ENCODE peak calls at places on chromosomes 4 and X, in four cellular contexts. L is adrenal gland, M is HepG2, O is uterus. R is an unnamed sample.

GRCh38 chr4:27716693-27717505 is 856.3 kb downstream of the STIM2 start:
- DNase-seq in O (no peak), M (no peak), L (no peak), R (no peak)

GRCh38 chr4:48315728-48316630 is 25.4 kb upstream of the SLAIN2 start:
- DNase-seq in O (no peak), M (peak; percentile 54), L (no peak), R (no peak)

GRCh38 chrX:154409222-154409871 is at the start of gene DNASE1L1:
- DNase-seq in O (peak; percentile 79), L (peak; percentile 79), M (peak; percentile 83), R (peak; percentile 72)

GRCh38 chr4:173214661-173215060 is 46.0 kb downstream of the GALNT7 start:
- DNase-seq in L (no peak), O (no peak), M (no peak), R (no peak)

GRCh38 chrX:97538745-97539144 is 655.0 kb downstream of the RPA4 start:
- DNase-seq in M (no peak), O (no peak), L (no peak), R (no peak)

GRCh38 chr4:95552942-95553550 is 4.3 kb upstream of the UNC5C start:
- DNase-seq in M (no peak), O (no peak), L (no peak), R (no peak)

GRCh38 chr4:182213024-182213423 is 30.2 kb upstream of the TENM3 start:
- DNase-seq in L (no peak), O (no peak), M (no peak), R (no peak)

GRCh38 chr4:25001499-25001898 is 29.2 kb downstream of the LGI2 start:
- DNase-seq in L (no peak), M (no peak), O (no peak), R (no peak)

GRCh38 chr4:53781614-53782467 is 190.6 kb upstream of the LNX1 start:
- DNase-seq in O (no peak), L (no peak), M (peak; percentile 66), R (no peak)

GRCh38 chr4:17066972-17067371 is 168.5 kb upstream of the LDB2 start:
- DNase-seq in L (peak; percentile 19), M (no peak), O (peak; percentile 33), R (no peak)

GRCh38 chrX:46333550-46333949 is 211.7 kb downstream of the ZNF674 start:
- DNase-seq in O (no peak), L (no peak), M (no peak), R (no peak)

GRCh38 chr4:81164623-81165416 is 50.2 kb downstream of the PRKG2 start:
- DNase-seq in L (no peak), M (peak; percentile 40), O (no peak), R (no peak)

GRCh38 chrX:87425618-87426017 is 92.0 kb upstream of the KLHL4 start:
- DNase-seq in M (no peak), L (no peak), O (no peak), R (no peak)

GRCh38 chr4:185591679-185592141 is 56.4 kb upstream of the PDLIM3 start:
- DNase-seq in M (peak; percentile 75), L (peak; percentile 53), O (no peak), R (no peak)

GRCh38 chrX:40845331-40845911 is 110.1 kb upstream of the MED14 start:
- DNase-seq in M (peak; percentile 6), O (peak; percentile 29), L (no peak), R (no peak)

GRCh38 chr4:10089346-10089745 is 27.3 kb downstream of the WDR1 start:
- DNase-seq in L (no peak), M (peak; percentile 7), O (no peak), R (peak; percentile 35)

GRCh38 chr4:140309124-140309870 is 64.1 kb upstream of the SCOC start:
- DNase-seq in L (peak; percentile 3), O (no peak), M (no peak), R (no peak)

GRCh38 chr4:1992468-1993168 is 16.2 kb downstream of the NELFA start:
- DNase-seq in M (no peak), O (no peak), L (no peak), R (no peak)

GRCh38 chr4:108118505-108118904 is 50.2 kb downstream of the LEF1 start:
- DNase-seq in M (peak; percentile 43), L (no peak), O (no peak), R (no peak)

GRCh38 chr4:89023140-89023539 is 33.8 kb downstream of the FAM13A start:
- DNase-seq in O (no peak), M (no peak), L (no peak), R (no peak)

GRCh38 chrX:134622056-134622812 is 36.0 kb downstream of the PLAC1 start:
- DNase-seq in L (no peak), M (no peak), O (no peak), R (no peak)

GRCh38 chr4:88689877-88690276 is 7.8 kb downstream of the NAP1L5 start:
- DNase-seq in M (no peak), O (no peak), L (no peak), R (no peak)

GRCh38 chrX:133561251-133561650 is 146.0 kb upstream of the GPC4 start:
- DNase-seq in O (no peak), L (no peak), M (no peak), R (no peak)

GRCh38 chr4:25351777-25352421 is 25.2 kb upstream of the ANAPC4 start:
- DNase-seq in M (no peak), L (no peak), O (no peak), R (no peak)

GRCh38 chr4:87423313-87424031 is 1.1 kb downstream of the NUDT9 start:
- DNase-seq in O (no peak), M (no peak), L (peak; percentile 26), R (no peak)

GRCh38 chrX:17397074-17397473 is 22.1 kb downstream of the NHS start:
- DNase-seq in M (no peak), L (no peak), O (no peak), R (no peak)

GRCh38 chrX:67720344-67720743 is 176.5 kb downstream of the AR start:
- DNase-seq in O (peak; percentile 37), L (no peak), M (no peak), R (no peak)

GRCh38 chr4:4837921-4838601 is 21.4 kb upstream of the MSX1 start:
- DNase-seq in O (no peak), M (no peak), L (no peak), R (no peak)

GRCh38 chr4:169080970-169081369 is 70.9 kb upstream of the CBR4 start:
- DNase-seq in L (peak; percentile 41), M (no peak), O (peak; percentile 28), R (peak; percentile 42)

GRCh38 chrX:100297732-100298131 is 112.3 kb downstream of the PCDH19 start:
- DNase-seq in O (no peak), M (no peak), L (no peak), R (no peak)

GRCh38 chrX:49172280-49172780 is 632 bp downstream of the PLP2 start:
- DNase-seq in M (no peak), O (peak; percentile 62), L (peak; percentile 75), R (peak; percentile 74)
- TF ChIP-seq POLR2A in M (no peak), O (no peak), L (peak; percentile 35), R (no peak)

GRCh38 chrX:12978205-12979010 is 3.5 kb downstream of the TMSB4X start:
- DNase-seq in O (peak; percentile 37), L (no peak), M (no peak), R (no peak)
- TF ChIP-seq POLR2A in O (no peak), L (no peak), M (no peak), R (no peak)

GRCh38 chr4:78552398-78553396 is 1.1 kb downstream of the ANXA3 start:
- DNase-seq in M (peak; percentile 67), O (no peak), L (no peak), R (no peak)
- TF ChIP-seq POLR2A in M (no peak), O (no peak), L (no peak), R (no peak)

DNA sequence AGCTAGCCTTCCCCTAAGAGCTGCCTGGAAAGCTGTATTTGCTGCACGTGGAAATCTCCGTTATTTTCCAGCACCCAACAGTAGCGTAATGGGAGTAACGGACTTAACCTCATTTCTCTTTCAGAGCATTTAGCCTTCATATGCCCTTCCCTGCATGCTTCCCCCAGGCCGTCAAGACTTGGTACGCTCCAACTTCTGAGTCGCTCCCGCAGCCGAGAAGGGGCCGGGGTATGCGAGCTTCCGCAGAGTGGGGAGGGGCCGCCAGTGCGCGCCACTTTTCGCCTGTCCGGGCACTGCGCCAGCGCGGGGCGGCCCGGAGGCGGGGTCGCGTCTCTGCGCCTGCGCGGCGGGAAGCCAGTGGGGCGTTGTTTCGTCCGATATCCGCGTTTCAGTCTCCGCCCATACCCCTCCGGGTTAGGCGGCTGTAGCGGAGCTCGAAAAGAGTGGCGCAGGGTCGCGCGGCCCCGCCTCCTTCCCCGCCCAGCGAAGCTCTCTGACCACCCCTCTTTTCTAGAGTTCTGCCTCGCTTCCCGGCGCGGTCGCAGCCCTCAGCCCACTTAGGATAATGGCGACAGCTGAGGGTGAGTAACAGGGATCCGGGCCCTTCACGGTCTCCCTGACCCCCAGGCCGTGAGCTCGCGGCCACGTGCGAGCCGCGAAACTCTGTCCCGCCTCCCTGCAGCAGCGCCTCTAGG is at the start of gene PAICS:
- DNase-seq in L (peak; percentile 95), O (peak; percentile 94), M (peak; percentile 90), R (peak; percentile 96)
- TF ChIP-seq POLR2A in L (peak; percentile 78), O (peak; percentile 30), M (no peak), R (peak; percentile 51)

DNA sequence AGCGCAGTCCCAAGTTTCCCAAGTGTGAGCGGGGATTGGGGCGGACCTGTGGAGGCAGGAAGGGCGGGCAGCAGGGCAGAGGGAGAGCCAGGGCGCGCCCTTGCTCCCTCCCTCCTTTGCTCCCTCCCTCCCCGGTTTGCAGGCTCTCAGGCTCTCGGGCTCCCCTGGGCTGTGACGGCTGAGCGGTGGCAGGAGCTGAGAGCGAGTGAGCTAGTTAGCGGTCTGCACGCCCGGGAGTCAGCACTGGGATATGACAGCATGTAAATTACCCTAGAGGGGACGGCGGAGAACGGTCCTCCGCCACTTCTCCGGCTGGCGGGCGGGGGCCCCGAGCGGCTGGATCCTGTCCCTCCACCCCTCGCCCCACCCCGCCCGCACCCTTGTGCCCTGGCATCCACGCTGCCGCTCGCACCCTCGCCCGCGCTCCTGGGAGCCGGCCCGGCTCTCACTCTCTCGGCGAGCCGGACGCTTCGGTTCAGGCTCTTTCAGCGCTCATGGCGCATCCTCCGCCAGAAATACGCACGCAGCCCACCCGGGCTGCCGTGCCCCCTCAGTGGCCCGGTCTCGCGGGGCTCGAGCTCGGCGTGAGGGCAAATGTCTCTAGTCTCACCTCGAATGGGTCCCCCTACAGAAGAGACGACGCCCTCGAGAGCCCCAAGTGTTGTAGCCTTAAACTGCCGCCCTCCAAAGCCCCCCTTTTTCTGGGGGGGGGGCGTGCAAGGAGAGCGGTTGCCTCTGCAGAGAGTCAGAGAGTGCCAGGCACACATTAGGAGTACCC is at the start of gene TSC22D3:
- DNase-seq in O (peak; percentile 74), M (peak; percentile 4), L (peak; percentile 77), R (peak; percentile 87)
- TF ChIP-seq POLR2A in O (peak; percentile 41), M (no peak), L (peak; percentile 83), R (peak; percentile 61)

GRCh38 chr4:885353-885752 is 46.8 kb downstream of the GAK start:
- DNase-seq in L (no peak), M (no peak), O (no peak), R (no peak)
- TF ChIP-seq POLR2A in L (no peak), M (no peak), O (no peak), R (no peak)

GRCh38 chr4:153022233-153022632 is 86.1 kb downstream of the FHDC1 start:
- DNase-seq in M (no peak), O (no peak), L (no peak), R (no peak)

GRCh38 chr4:153026947-153027346 is 90.8 kb downstream of the FHDC1 start:
- DNase-seq in O (no peak), L (no peak), M (no peak), R (no peak)

GRCh38 chr4:153025402-153025801 is 89.3 kb downstream of the FHDC1 start:
- DNase-seq in L (no peak), M (no peak), O (no peak), R (no peak)

GRCh38 chr4:153024466-153024865 is 88.3 kb downstream of the FHDC1 start:
- DNase-seq in L (no peak), M (no peak), O (no peak), R (no peak)

GRCh38 chr4:153023692-153024394 is 87.7 kb downstream of the FHDC1 start:
- DNase-seq in O (no peak), M (no peak), L (no peak), R (no peak)
- TF ChIP-seq POLR2A in O (no peak), M (no peak), L (no peak), R (no peak)